ENCODE peak calls at places on chromosomes 3 and 15, in six cellular contexts. T is GM20000, A is natural killer cell, S is glutamatergic neuron, X is B cell, D is heart left ventricle. F is an unnamed sample.

GRCh38 chr3:8651418-8652322 is 7.1 kb upstream of the SSUH2 start:
- DNase-seq in T (no peak), A (no peak), S (no peak), X (no peak), D (no peak), F (no peak)

GRCh38 chr3:51400169-51400568 is 9.1 kb downstream of the RBM15B start:
- DNase-seq in T (no peak), A (no peak), S (no peak), X (no peak), D (no peak), F (no peak)

GRCh38 chr15:100759698-100760356 is 119.8 kb upstream of the ALDH1A3 start:
- DNase-seq in T (no peak), A (no peak), S (no peak), X (no peak), D (no peak), F (no peak)

GRCh38 chr15:24848050-24848449 is 106.7 kb upstream of the SNRPN start:
- DNase-seq in T (no peak), A (no peak), S (peak), X (no peak), D (peak), F (peak)

GRCh38 chr3:134291300-134292254 is 40.9 kb upstream of the RYK start:
- DNase-seq in T (no peak), A (no peak), S (no peak), X (no peak), D (no peak), F (no peak)

GRCh38 chr3:354433-354832 is 157.9 kb downstream of the CHL1 start:
- DNase-seq in T (peak), A (no peak), S (peak), X (no peak), D (no peak), F (peak)

GRCh38 chr3:105798381-105798934 is 70.4 kb downstream of the CBLB start:
- DNase-seq in T (peak), A (no peak), S (no peak), X (peak), D (no peak), F (no peak)

GRCh38 chr3:48797626-48798025 is 50.0 kb downstream of the PRKAR2A start:
- DNase-seq in T (no peak), A (no peak), S (no peak), X (no peak), D (no peak), F (no peak)

GRCh38 chr3:101081990-101082389 is 88.8 kb upstream of the ABI3BP start:
- DNase-seq in T (no peak), A (no peak), S (no peak), X (no peak), D (no peak), F (no peak)

GRCh38 chr3:4584537-4585249 is 91.5 kb downstream of the ITPR1 start:
- DNase-seq in T (peak), A (no peak), S (no peak), X (no peak), D (peak), F (no peak)

GRCh38 chr3:86954226-86954625 is 36.7 kb downstream of the VGLL3 start:
- DNase-seq in T (no peak), A (no peak), S (no peak), X (no peak), D (no peak), F (no peak)

GRCh38 chr15:25733036-25733855 is 129.9 kb downstream of the ATP10A start:
- DNase-seq in T (no peak), A (no peak), S (no peak), X (no peak), D (no peak), F (no peak)

GRCh38 chr3:109275702-109276293 is 40.5 kb downstream of the DPPA2 start:
- DNase-seq in T (no peak), A (no peak), S (peak), X (no peak), D (no peak), F (peak)

GRCh38 chr3:34882764-34883163 is 756.6 kb upstream of the ARPP21 start:
- DNase-seq in T (no peak), A (no peak), S (no peak), X (no peak), D (no peak), F (no peak)

GRCh38 chr15:85639752-85640381 is 154.9 kb downstream of the KLHL25 start:
- DNase-seq in T (peak), A (no peak), S (no peak), X (no peak), D (no peak), F (no peak)

DNA sequence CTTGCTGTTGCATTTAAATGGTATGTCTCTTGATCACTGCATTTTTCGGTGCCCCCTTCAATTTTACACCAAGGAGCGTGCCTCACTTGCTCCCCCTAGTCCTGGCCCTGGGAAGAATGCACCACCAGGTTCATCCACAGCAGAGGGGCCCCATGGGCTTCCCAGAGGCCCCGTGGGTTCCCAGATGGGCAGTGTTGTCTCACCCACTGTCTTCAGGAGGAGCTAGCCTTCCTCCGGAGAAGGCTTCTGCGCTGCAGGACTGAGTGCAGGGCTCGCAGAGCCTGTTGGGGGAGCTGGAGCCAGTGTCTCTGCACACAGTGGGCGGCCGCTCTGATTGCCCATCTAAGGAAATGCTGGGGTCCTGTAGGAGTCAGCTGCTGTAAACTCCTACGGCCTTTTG is 45.9 kb downstream of the POLR2M start:
- DNase-seq in T (no peak), A (no peak), S (no peak), X (no peak), D (peak), F (peak)
- TF ChIP-seq CTCF in T (no peak), A (no peak), S (no peak), X (no peak), D (peak), F (peak)

DNA sequence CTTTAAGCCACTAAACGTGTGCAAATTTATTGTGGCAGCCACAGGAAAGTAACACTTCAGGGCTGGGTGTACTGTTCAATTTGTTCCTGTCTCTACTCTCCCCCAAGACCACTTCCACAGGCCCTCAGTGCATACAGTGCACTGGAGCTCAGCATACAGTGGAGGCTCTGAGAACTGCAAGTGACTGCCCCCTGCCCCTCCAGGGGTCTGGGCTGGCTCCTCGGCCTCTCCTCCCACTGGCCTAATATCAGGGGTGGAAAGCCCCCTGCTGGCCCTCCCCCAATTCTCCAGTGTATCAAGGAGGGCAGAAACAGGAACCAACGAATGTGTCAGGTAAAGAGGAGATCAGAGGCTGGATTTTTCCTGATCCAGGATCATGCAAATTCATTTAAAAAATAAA is 19.9 kb upstream of the HEG1 start:
- DNase-seq in T (no peak), A (no peak), S (peak), X (no peak), D (no peak), F (peak)
- TF ChIP-seq CTCF in T (no peak), A (no peak), S (peak), X (no peak), D (no peak), F (peak)

GRCh38 chr3:187292186-187292585 is 649 bp upstream of the MASP1 start:
- DNase-seq in T (no peak), A (no peak), S (no peak), X (no peak), D (no peak), F (no peak)

GRCh38 chr3:187295635-187296034 is 4.1 kb upstream of the MASP1 start:
- DNase-seq in T (no peak), A (no peak), S (no peak), X (no peak), D (no peak), F (no peak)

GRCh38 chr3:187292631-187293513 is 1.3 kb upstream of the MASP1 start:
- DNase-seq in T (no peak), A (no peak), S (no peak), X (no peak), D (peak), F (no peak)

GRCh38 chr3:187293514-187293870 is 2.0 kb upstream of the MASP1 start:
- DNase-seq in T (no peak), A (no peak), S (no peak), X (no peak), D (no peak), F (no peak)

GRCh38 chr3:187293977-187294376 is 2.4 kb upstream of the MASP1 start:
- DNase-seq in T (no peak), A (no peak), S (no peak), X (no peak), D (no peak), F (no peak)
- TF ChIP-seq CTCF in T (no peak), A (no peak), S (no peak), X (no peak), D (no peak), F (no peak)

GRCh38 chr15:39279331-39279730 is 301.5 kb upstream of the THBS1 start:
- DNase-seq in T (no peak), A (no peak), S (no peak), X (no peak), D (no peak), F (no peak)
- TF ChIP-seq CTCF in T (no peak), A (no peak), S (no peak), X (no peak), D (no peak), F (no peak)

GRCh38 chr3:52881834-52882233 is 15.5 kb downstream of the STIMATE start:
- DNase-seq in T (no peak), A (no peak), S (no peak), X (no peak), D (no peak), F (no peak)

GRCh38 chr3:52879581-52879980 is 17.8 kb downstream of the STIMATE start:
- DNase-seq in T (no peak), A (no peak), S (no peak), X (no peak), D (no peak), F (no peak)

GRCh38 chr3:52879090-52879489 is 18.3 kb downstream of the STIMATE start:
- DNase-seq in T (no peak), A (no peak), S (no peak), X (no peak), D (no peak), F (no peak)

GRCh38 chr3:52880474-52880873 is 16.9 kb downstream of the STIMATE start:
- DNase-seq in T (peak), A (no peak), S (no peak), X (no peak), D (no peak), F (no peak)

GRCh38 chr3:52880047-52880446 is 17.3 kb downstream of the STIMATE start:
- DNase-seq in T (no peak), A (no peak), S (no peak), X (no peak), D (no peak), F (no peak)
- TF ChIP-seq CTCF in T (no peak), A (no peak), S (no peak), X (no peak), D (no peak), F (no peak)

DNA sequence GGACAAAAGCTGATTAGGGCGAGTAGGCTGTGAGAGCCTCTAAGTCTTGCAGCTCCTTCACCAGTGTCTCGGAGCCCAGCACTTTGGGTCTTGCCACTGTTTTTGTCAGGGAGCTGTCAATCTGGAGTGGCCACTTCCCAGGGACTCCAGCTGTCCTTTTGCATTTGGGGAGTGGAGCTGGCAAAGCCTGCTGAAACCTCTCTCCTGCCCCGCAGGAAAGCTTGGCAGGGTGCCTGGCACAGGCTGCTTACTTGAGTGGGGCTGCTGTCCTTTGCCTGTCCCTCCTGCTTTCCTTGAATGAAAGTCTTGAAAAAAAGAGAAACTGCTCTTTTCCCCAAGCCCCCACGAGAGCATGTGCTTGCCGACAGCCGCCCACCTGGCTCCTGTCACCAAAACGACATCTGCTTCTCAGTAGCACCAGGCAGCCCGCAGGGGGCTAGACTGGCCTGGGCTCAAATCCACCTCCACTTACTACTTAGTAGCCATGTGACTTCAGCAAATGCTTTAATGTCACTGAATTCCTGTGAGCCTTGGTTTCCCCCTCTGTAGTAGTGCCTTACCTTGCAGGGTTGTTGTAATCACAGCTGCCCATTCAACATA is 13.7 kb downstream of the USP13 start:
- DNase-seq in T (no peak), A (no peak), S (peak), X (no peak), D (peak), F (no peak)
- TF ChIP-seq CTCF in T (no peak), A (no peak), S (peak), X (no peak), D (no peak), F (no peak)

DNA sequence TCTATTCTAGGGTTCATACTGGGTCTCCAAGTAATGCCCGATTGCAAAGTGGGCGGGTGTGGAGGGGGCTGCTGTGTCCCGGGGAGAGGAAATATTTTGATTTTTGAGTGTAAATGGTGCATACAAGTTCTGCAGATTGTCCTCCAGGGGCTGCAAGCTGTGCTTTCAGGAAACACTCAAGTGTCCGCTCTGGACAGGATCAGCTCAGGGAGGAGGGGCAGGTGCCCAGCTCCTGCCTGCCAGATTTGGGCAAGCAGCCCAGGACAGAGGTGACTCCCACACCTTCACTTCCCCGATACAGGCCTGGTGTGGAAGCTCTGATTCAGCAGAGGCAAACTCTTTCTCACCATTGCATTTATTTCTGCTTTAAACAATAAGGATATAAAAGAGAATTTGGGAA is 142.7 kb downstream of the ALDH1A2 start:
- DNase-seq in T (no peak), A (no peak), S (no peak), X (no peak), D (peak), F (no peak)
- TF ChIP-seq CTCF in T (no peak), A (no peak), S (no peak), X (no peak), D (no peak), F (no peak)

DNA sequence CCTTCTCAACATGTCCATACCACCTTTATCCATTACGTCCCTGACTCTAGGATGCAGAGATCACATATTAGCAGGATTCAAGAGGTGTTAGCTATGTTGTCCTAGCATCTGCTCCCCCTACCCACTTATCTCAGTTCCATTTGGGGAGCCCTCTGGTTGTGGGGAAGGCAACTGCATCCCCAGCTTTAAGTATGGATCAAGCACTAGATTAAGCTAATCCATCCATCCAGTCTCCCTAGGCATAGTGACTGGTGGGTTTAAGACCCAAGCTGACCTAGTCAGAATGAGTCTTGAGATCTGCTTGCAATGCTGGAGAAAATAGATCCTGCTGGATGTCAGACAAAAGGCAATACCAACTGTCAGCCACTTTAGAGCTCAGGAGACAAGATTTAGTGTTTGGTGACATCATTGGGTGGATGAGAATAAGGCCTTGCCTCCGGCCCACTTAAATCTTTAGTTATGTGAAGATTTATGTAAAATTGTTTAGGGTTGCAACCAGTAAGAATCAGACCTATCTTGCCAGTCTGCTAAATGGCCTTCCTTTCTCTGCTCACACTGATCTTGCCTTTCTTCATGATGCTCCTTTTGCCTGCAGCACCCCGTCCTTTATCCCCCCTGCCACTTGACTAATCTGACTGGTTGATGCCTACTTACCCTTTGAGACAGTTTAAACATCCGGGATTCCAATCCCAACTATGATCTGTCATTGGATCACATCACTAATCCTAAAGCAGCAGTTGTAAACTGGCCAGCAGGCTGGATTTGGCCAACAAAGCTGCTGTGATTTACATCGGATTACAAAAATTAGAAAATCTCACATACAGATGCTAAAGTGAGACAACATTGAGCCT is 2.1 kb upstream of the ISY1 start:
- DNase-seq in T (no peak), A (no peak), S (no peak), X (no peak), D (no peak), F (peak)
- TF ChIP-seq CTCF in T (peak), A (no peak), S (no peak), X (no peak), D (no peak), F (no peak)

F was measured in nephron progenitor cell.